ENCODE peak calls at places on chromosomes 1 and 21, in seven cellular contexts. N, E, X, H, B, S and L are unnamed samples.

GRCh38 chr1:7103322-7104052 is 318.2 kb downstream of the CAMTA1 start:
- DNase-seq in H (no peak), N (no peak), B (no peak), S (no peak), E (no peak), X (no peak), L (no peak)

GRCh38 chr1:60924964-60925798 is 157.2 kb upstream of the NFIA start:
- DNase-seq in E (no peak), B (no peak), X (no peak), N (no peak), H (no peak), S (no peak), L (no peak)

GRCh38 chr1:173988068-173988467 is 34.1 kb downstream of the RC3H1 start:
- DNase-seq in E (no peak), H (no peak), S (no peak), N (no peak), X (no peak), B (no peak), L (no peak)

GRCh38 chr1:200150721-200151120 is 123.2 kb downstream of the NR5A2 start:
- DNase-seq in X (no peak), B (no peak), E (no peak), H (no peak), S (no peak), N (no peak), L (no peak)

GRCh38 chr1:30407030-30407861 is 316.1 kb downstream of the MATN1 start:
- DNase-seq in X (no peak), S (no peak), N (no peak), H (peak; percentile 19), B (no peak), E (no peak), L (no peak)

GRCh38 chr1:33374336-33375105 is 53.6 kb upstream of the A3GALT2 start:
- DNase-seq in X (no peak), S (no peak), H (no peak), B (no peak), E (no peak), N (no peak), L (no peak)

GRCh38 chr1:159015440-159015909 is 5.8 kb downstream of the IFI16 start:
- DNase-seq in S (no peak), B (peak; percentile 86), H (no peak), X (no peak), N (no peak), E (peak; percentile 32), L (no peak)

GRCh38 chr21:26437326-26438009 is 135.6 kb downstream of the CYYR1 start:
- DNase-seq in E (no peak), B (no peak), H (peak; percentile 32), N (no peak), X (no peak), S (no peak), L (no peak)

GRCh38 chr1:169485427-169486280 is at the start of gene SLC19A2:
- DNase-seq in X (peak; percentile 100), H (peak; percentile 99), S (peak; percentile 93), B (peak; percentile 99), N (peak; percentile 99), E (peak; percentile 100), L (peak; percentile 94)

GRCh38 chr21:44618909-44619308 is 7.0 kb downstream of the KRTAP10-8 start:
- DNase-seq in B (no peak), E (no peak), H (no peak), S (no peak), X (no peak), N (no peak), L (no peak)

GRCh38 chr1:234963180-234963903 is 165.3 kb downstream of the TOMM20 start:
- DNase-seq in N (no peak), B (peak; percentile 81), E (peak; percentile 77), S (no peak), X (peak; percentile 95), H (no peak), L (no peak)

GRCh38 chr1:223229756-223230155 is 86.7 kb upstream of the TLR5 start:
- DNase-seq in B (no peak), S (no peak), N (no peak), H (peak; percentile 5), X (no peak), E (no peak), L (no peak)

GRCh38 chr1:15355968-15356621 is 53.6 kb upstream of the EFHD2 start:
- DNase-seq in N (no peak), E (no peak), X (no peak), B (no peak), S (no peak), H (no peak), L (no peak)

GRCh38 chr1:103525114-103525606 is 339 bp upstream of the RNPC3 start:
- DNase-seq in H (peak; percentile 37), X (no peak), S (no peak), E (peak; percentile 7), N (no peak), B (peak; percentile 29), L (peak; percentile 58)

GRCh38 chr1:172724746-172725613 is 66.1 kb downstream of the FASLG start:
- DNase-seq in E (no peak), S (no peak), B (no peak), N (no peak), X (no peak), H (no peak), L (no peak)
- TF ChIP-seq CTCF in E (no peak), S (no peak), B (no peak), N (no peak), X (no peak), H (no peak), L (no peak)

GRCh38 chr1:50492142-50492541 is 68.9 kb upstream of the DMRTA2 start:
- DNase-seq in B (no peak), H (no peak), E (no peak), X (no peak), N (no peak), S (no peak), L (no peak)
- TF ChIP-seq CTCF in B (no peak), H (no peak), E (no peak), X (no peak), N (no peak), S (no peak), L (no peak)

GRCh38 chr21:31909153-31909771 is 36.4 kb downstream of the HUNK start:
- DNase-seq in E (no peak), B (no peak), N (no peak), H (no peak), S (no peak), X (no peak), L (no peak)
- TF ChIP-seq CTCF in E (no peak), B (no peak), N (no peak), H (no peak), S (no peak), X (no peak), L (no peak)

DNA sequence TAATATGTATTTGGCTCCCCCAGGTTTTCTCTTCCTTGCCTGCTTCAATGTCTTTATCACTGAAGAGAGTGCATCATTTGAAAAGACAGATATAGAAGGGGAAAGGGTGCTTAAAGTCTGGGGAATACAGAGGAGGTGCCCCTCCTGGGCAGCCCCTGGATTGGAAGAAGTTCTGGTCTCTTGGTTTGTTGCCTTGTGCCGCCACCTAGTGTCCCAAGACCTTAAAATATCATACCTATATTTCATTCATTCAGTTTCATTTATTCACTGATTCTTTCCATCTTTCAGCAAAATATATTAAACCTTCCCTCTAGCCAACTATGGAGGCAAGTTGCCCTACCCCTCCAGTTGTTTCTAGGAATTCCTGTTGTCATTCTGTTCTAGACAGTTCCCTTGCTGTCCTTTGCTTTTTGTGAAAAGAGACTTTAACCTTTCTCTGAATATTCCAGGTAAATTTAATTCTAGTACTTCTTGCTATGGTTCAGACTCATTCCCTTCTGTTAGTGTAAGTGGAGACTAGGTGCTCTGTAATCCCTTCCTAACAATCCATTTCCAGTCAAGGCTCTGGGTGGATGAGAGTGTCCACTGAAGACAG is 56.1 kb downstream of the MEF2D start:
- DNase-seq in B (no peak), H (no peak), N (no peak), X (no peak), E (peak; percentile 46), S (peak; percentile 66), L (peak; percentile 81)
- TF ChIP-seq CTCF in B (no peak), H (peak; percentile 84), N (peak; percentile 56), X (no peak), E (peak; percentile 14), S (peak; percentile 57), L (peak; percentile 70)

DNA sequence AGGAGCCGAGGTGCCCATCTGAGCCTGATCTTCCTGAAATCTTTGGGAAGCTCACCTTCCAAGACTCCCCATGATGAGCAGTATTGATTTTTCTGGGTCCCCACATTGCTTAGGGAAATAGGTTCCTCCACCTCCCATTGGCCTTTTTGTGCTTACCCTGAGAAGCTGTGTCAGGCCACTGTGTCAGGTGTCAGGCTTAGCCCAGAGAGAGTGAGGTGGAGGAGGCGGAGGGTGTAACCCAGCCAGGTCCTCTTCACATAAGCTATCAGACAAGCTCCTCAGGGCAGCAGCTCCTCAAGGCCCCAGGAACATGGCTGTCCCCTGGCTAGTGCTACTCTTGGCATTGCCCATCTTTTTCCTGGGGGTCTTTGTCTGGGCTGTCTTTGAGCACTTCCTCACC is 352 bp downstream of the AADACL4 start:
- DNase-seq in S (no peak), E (no peak), X (no peak), N (no peak), H (no peak), B (no peak), L (no peak)
- TF ChIP-seq CTCF in S (no peak), E (no peak), X (no peak), N (no peak), H (no peak), B (no peak), L (no peak)

GRCh38 chr1:178055779-178056471 is 38.0 kb upstream of the RASAL2 start:
- DNase-seq in H (no peak), E (no peak), X (no peak), S (no peak), B (no peak), N (no peak), L (peak; percentile 38)
- TF ChIP-seq CTCF in H (no peak), E (no peak), X (no peak), S (no peak), B (no peak), N (peak; percentile 8), L (peak; percentile 43)

GRCh38 chr1:229905031-229905545 is 161.9 kb upstream of the GALNT2 start:
- DNase-seq in H (no peak), B (no peak), E (peak; percentile 66), N (no peak), X (no peak), S (no peak), L (no peak)

GRCh38 chr1:229897540-229897939 is 169.5 kb upstream of the GALNT2 start:
- DNase-seq in H (no peak), B (no peak), N (no peak), X (no peak), S (no peak), E (no peak), L (no peak)

GRCh38 chr1:229895605-229896004 is 171.4 kb upstream of the GALNT2 start:
- DNase-seq in N (no peak), H (no peak), E (no peak), X (no peak), B (no peak), S (no peak), L (no peak)

GRCh38 chr1:229896306-229896705 is 170.7 kb upstream of the GALNT2 start:
- DNase-seq in B (no peak), E (no peak), H (no peak), N (no peak), S (no peak), X (no peak), L (no peak)

GRCh38 chr1:229900220-229900619 is 166.8 kb upstream of the GALNT2 start:
- DNase-seq in N (no peak), H (no peak), S (no peak), X (no peak), E (no peak), B (no peak), L (no peak)
- TF ChIP-seq CTCF in N (no peak), H (peak; percentile 30), S (no peak), X (no peak), E (no peak), B (no peak), L (no peak)